ENCODE peak calls at places on chromosomes 6 and 20, in eight cellular contexts. Q, U, K, M, X, E, I and F are unnamed samples.

GRCh38 chr20:57589123-57589727 is 28.3 kb downstream of the PCK1 start:
- DNase-seq in Q (no peak), U (no peak), K (no peak), M (no peak), X (no peak), E (no peak), I (no peak), F (no peak)

GRCh38 chr20:14972690-14973089 is 635.3 kb upstream of the FLRT3 start:
- DNase-seq in Q (no peak), U (no peak), K (no peak), M (no peak), X (no peak), E (no peak), I (no peak), F (no peak)

GRCh38 chr6:106053484-106053883 is 32.7 kb upstream of the PRDM1 start:
- DNase-seq in Q (no peak), U (no peak), K (no peak), M (no peak), X (no peak), E (no peak), I (no peak), F (no peak)

GRCh38 chr6:157770946-157771345 is 52.1 kb upstream of the SNX9 start:
- DNase-seq in Q (no peak), U (no peak), K (no peak), M (no peak), X (no peak), E (no peak), I (no peak), F (no peak)

GRCh38 chr20:22944062-22944461 is 91.0 kb upstream of the SSTR4 start:
- DNase-seq in Q (no peak), U (no peak), K (no peak), M (no peak), X (no peak), E (no peak), I (no peak), F (no peak)

GRCh38 chr6:156943816-156944215 is 166.6 kb downstream of the ARID1B start:
- DNase-seq in Q (no peak), U (no peak), K (no peak), M (no peak), X (no peak), E (no peak), I (no peak), F (no peak)

GRCh38 chr6:111793711-111794111 is 79.5 kb downstream of the FYN start:
- DNase-seq in Q (no peak), U (no peak), K (no peak), M (peak; percentile 34), X (no peak), E (peak; percentile 47), I (no peak), F (no peak)

GRCh38 chr6:159981591-159982245 is 12.8 kb downstream of the IGF2R start:
- DNase-seq in Q (no peak), U (peak; percentile 22), K (no peak), M (peak; percentile 73), X (no peak), E (no peak), I (peak; percentile 66), F (no peak)

GRCh38 chr20:35008411-35009342 is 53.0 kb downstream of the MYH7B start:
- DNase-seq in Q (no peak), U (no peak), K (no peak), M (no peak), X (no peak), E (no peak), I (no peak), F (no peak)

GRCh38 chr20:48298851-48299484 is 513.7 kb upstream of the SULF2 start:
- DNase-seq in Q (peak; percentile 96), U (peak; percentile 94), K (peak; percentile 88), M (no peak), X (peak; percentile 55), E (no peak), I (no peak), F (peak; percentile 96)

GRCh38 chr6:46507426-46507825 is 16.2 kb upstream of the RCAN2 start:
- DNase-seq in Q (no peak), U (no peak), K (no peak), M (no peak), X (no peak), E (no peak), I (no peak), F (no peak)

GRCh38 chr6:140627002-140627401 is 1252.6 kb upstream of the CITED2 start:
- DNase-seq in Q (no peak), U (no peak), K (peak; percentile 25), M (no peak), X (no peak), E (no peak), I (no peak), F (no peak)

GRCh38 chr6:69378326-69378725 is 418.5 kb downstream of the LMBRD1 start:
- DNase-seq in Q (no peak), U (no peak), K (peak; percentile 88), M (no peak), X (no peak), E (no peak), I (no peak), F (no peak)

GRCh38 chr6:170393807-170394399 is 87.3 kb downstream of the FAM120B start:
- DNase-seq in Q (no peak), U (no peak), K (no peak), M (no peak), X (no peak), E (peak; percentile 64), I (no peak), F (no peak)